ENCODE peak calls at places on chromosomes 1 and 21, in nine cellular contexts. M, L, W, E, V, B, I, D and C are unnamed samples.

GRCh38 chr1:206583461-206584264 is 28.6 kb downstream of the EIF2D start:
- DNase-seq in M (peak), L (peak), W (peak), E (peak), V (peak), B (peak), I (peak), D (peak), C (peak)

GRCh38 chr1:239823852-239824251 is 267.8 kb upstream of the FMN2 start:
- DNase-seq in M (no peak), L (no peak), W (no peak), E (no peak), V (no peak), B (no peak), I (no peak), D (no peak), C (no peak)

GRCh38 chr21:36847189-36847588 is 119.3 kb downstream of the HLCS start:
- DNase-seq in M (no peak), L (no peak), W (no peak), E (no peak), V (no peak), B (no peak), I (no peak), D (peak), C (peak)

GRCh38 chr1:28976254-28976653 is 61.9 kb downstream of the EPB41 start:
- DNase-seq in M (no peak), L (no peak), W (no peak), E (no peak), V (no peak), B (no peak), I (no peak), D (no peak), C (no peak)

GRCh38 chr21:36125513-36126121 is 9.3 kb upstream of the CBR3 start:
- DNase-seq in M (peak), L (no peak), W (peak), E (peak), V (no peak), B (no peak), I (peak), D (peak), C (no peak)

GRCh38 chr1:10217748-10218441 is 7.5 kb downstream of the KIF1B start:
- DNase-seq in M (no peak), L (no peak), W (no peak), E (no peak), V (no peak), B (no peak), I (no peak), D (no peak), C (no peak)

GRCh38 chr1:228416217-228416971 is at the start of gene TRIM17:
- DNase-seq in M (no peak), L (peak), W (no peak), E (peak), V (no peak), B (no peak), I (peak), D (peak), C (no peak)

GRCh38 chr1:230191079-230191478 is 124.0 kb downstream of the GALNT2 start:
- DNase-seq in M (peak), L (no peak), W (no peak), E (no peak), V (no peak), B (no peak), I (no peak), D (no peak), C (no peak)

GRCh38 chr1:44655609-44656008 is 18.7 kb downstream of the TMEM53 start:
- DNase-seq in M (no peak), L (peak), W (no peak), E (peak), V (no peak), B (no peak), I (peak), D (no peak), C (peak)

GRCh38 chr1:209879539-209879938 is 51.8 kb downstream of the UTP25 start:
- DNase-seq in M (no peak), L (no peak), W (no peak), E (peak), V (no peak), B (no peak), I (no peak), D (no peak), C (no peak)

GRCh38 chr1:47921935-47922415 is 75.2 kb downstream of the TRABD2B start:
- DNase-seq in M (no peak), L (no peak), W (no peak), E (no peak), V (no peak), B (no peak), I (no peak), D (no peak), C (no peak)

GRCh38 chr1:55337801-55338447 is 122.8 kb upstream of the USP24 start:
- DNase-seq in M (no peak), L (peak), W (peak), E (peak), V (no peak), B (no peak), I (peak), D (peak), C (peak)

GRCh38 chr1:47758341-47759237 is 238.6 kb downstream of the TRABD2B start:
- DNase-seq in M (no peak), L (no peak), W (no peak), E (no peak), V (no peak), B (no peak), I (no peak), D (no peak), C (no peak)

GRCh38 chr1:47187926-47188250 is 1.9 kb downstream of the PDZK1IP1 start:
- DNase-seq in M (no peak), L (no peak), W (no peak), E (no peak), V (no peak), B (no peak), I (no peak), D (no peak), C (no peak)

GRCh38 chr1:117656202-117656641 is 50.4 kb downstream of the TENT5C start:
- DNase-seq in M (no peak), L (no peak), W (no peak), E (no peak), V (no peak), B (peak), I (peak), D (no peak), C (no peak)

GRCh38 chr1:225881081-225882007 is 836 bp downstream of the TMEM63A start:
- DNase-seq in M (peak), L (peak), W (no peak), E (no peak), V (no peak), B (peak), I (peak), D (peak), C (peak)

GRCh38 chr1:46539968-46540367 is 11.5 kb downstream of the KNCN start:
- DNase-seq in M (no peak), L (no peak), W (no peak), E (no peak), V (no peak), B (no peak), I (no peak), D (no peak), C (no peak)

GRCh38 chr1:28417441-28418277 is 48.1 kb downstream of the PHACTR4 start:
- DNase-seq in M (no peak), L (no peak), W (peak), E (no peak), V (no peak), B (no peak), I (no peak), D (peak), C (peak)

GRCh38 chr1:53073899-53074311 is 11.9 kb downstream of the PODN start:
- DNase-seq in M (peak), L (no peak), W (no peak), E (peak), V (no peak), B (no peak), I (no peak), D (no peak), C (no peak)

GRCh38 chr1:226422478-226422877 is 14.6 kb upstream of the PARP1 start:
- DNase-seq in M (no peak), L (no peak), W (no peak), E (no peak), V (no peak), B (no peak), I (no peak), D (no peak), C (no peak)

GRCh38 chr21:33403128-33403785 is at the start of gene IFNGR2:
- DNase-seq in M (peak), L (no peak), W (no peak), E (peak), V (no peak), B (no peak), I (peak), D (no peak), C (no peak)

GRCh38 chr1:243332440-243332839 is 76.6 kb downstream of the SDCCAG8 start:
- DNase-seq in M (no peak), L (no peak), W (no peak), E (no peak), V (no peak), B (no peak), I (no peak), D (no peak), C (no peak)

GRCh38 chr1:221100196-221100950 is 221.1 kb downstream of the HLX start:
- DNase-seq in M (no peak), L (no peak), W (peak), E (no peak), V (no peak), B (no peak), I (no peak), D (no peak), C (no peak)

GRCh38 chr1:145926706-145927072 is 595 bp downstream of the RBM8A start:
- DNase-seq in M (no peak), L (no peak), W (no peak), E (peak), V (no peak), B (peak), I (no peak), D (no peak), C (no peak)

GRCh38 chr1:200346744-200347143 is 63.1 kb downstream of the ZNF281 start:
- DNase-seq in M (no peak), L (no peak), W (no peak), E (no peak), V (no peak), B (no peak), I (no peak), D (no peak), C (no peak)

GRCh38 chr1:64598100-64598571 is 128.2 kb downstream of the CACHD1 start:
- DNase-seq in M (no peak), L (peak), W (peak), E (no peak), V (no peak), B (no peak), I (no peak), D (peak), C (peak)

GRCh38 chr1:110425611-110426152 is 18.2 kb upstream of the LAMTOR5 start:
- DNase-seq in M (peak), L (no peak), W (no peak), E (no peak), V (no peak), B (no peak), I (no peak), D (no peak), C (no peak)

GRCh38 chr1:93328809-93329477 is 16.8 kb upstream of the DR1 start:
- DNase-seq in M (no peak), L (no peak), W (no peak), E (peak), V (no peak), B (no peak), I (no peak), D (no peak), C (no peak)

GRCh38 chr1:176494436-176494835 is 31.5 kb downstream of the PAPPA2 start:
- DNase-seq in M (peak), L (no peak), W (no peak), E (no peak), V (no peak), B (no peak), I (no peak), D (no peak), C (no peak)

GRCh38 chr1:183550915-183551314 is 39.3 kb downstream of the NCF2 start:
- DNase-seq in M (no peak), L (no peak), W (no peak), E (no peak), V (no peak), B (no peak), I (no peak), D (no peak), C (no peak)

GRCh38 chr1:165527673-165528072 is 16.1 kb upstream of the LRRC52 start:
- DNase-seq in M (no peak), L (no peak), W (no peak), E (no peak), V (no peak), B (no peak), I (no peak), D (no peak), C (no peak)

GRCh38 chr1:24294228-24294672 is 24.9 kb upstream of the GRHL3 start:
- DNase-seq in M (no peak), L (no peak), W (peak), E (no peak), V (no peak), B (no peak), I (no peak), D (peak), C (peak)

GRCh38 chr1:19463204-19463803 is 22.0 kb downstream of the CAPZB start:
- DNase-seq in M (no peak), L (no peak), W (no peak), E (no peak), V (no peak), B (peak), I (peak), D (no peak), C (no peak)

GRCh38 chr21:35540950-35541632 is 492.0 kb upstream of the RUNX1 start:
- DNase-seq in M (no peak), L (no peak), W (no peak), E (peak), V (no peak), B (no peak), I (no peak), D (no peak), C (no peak)